ENCODE peak calls at places on chromosomes 7 and 10, in six cellular contexts. One of them, this sample, is unnamed.

GRCh38 chr10:26543567-26544306 is 105.6 kb downstream of the APBB1IP start:
- DNase-seq in RWPE1: no peak
- DNase-seq in sigmoid colon: no peak
- DNase-seq in thoracic aorta: no peak
- DNase-seq in fibroblast of lung: no peak
- DNase-seq in pancreas: no peak
- DNase-seq in this sample: no peak

GRCh38 chr7:116588225-116588624 is 63.4 kb downstream of the CAV1 start:
- DNase-seq in pancreas: no peak
- DNase-seq in fibroblast of lung: peak
- DNase-seq in thoracic aorta: no peak
- DNase-seq in sigmoid colon: no peak
- DNase-seq in RWPE1: no peak
- DNase-seq in this sample: no peak

GRCh38 chr10:106436123-106436740 is 728.3 kb downstream of the SORCS1 start:
- DNase-seq in fibroblast of lung: no peak
- DNase-seq in RWPE1: peak
- DNase-seq in thoracic aorta: no peak
- DNase-seq in pancreas: no peak
- DNase-seq in sigmoid colon: no peak
- DNase-seq in this sample: peak

GRCh38 chr7:155700847-155701246 is 56.4 kb downstream of the RBM33 start:
- DNase-seq in pancreas: no peak
- DNase-seq in fibroblast of lung: no peak
- DNase-seq in thoracic aorta: no peak
- DNase-seq in RWPE1: no peak
- DNase-seq in sigmoid colon: no peak
- DNase-seq in this sample: no peak

GRCh38 chr7:74083117-74083876 is at the start of gene LIMK1:
- DNase-seq in thoracic aorta: no peak
- DNase-seq in sigmoid colon: peak
- DNase-seq in pancreas: peak
- DNase-seq in fibroblast of lung: peak
- DNase-seq in RWPE1: peak
- DNase-seq in this sample: no peak

GRCh38 chr10:122189185-122189584 is 81.9 kb upstream of the BTBD16 start:
- DNase-seq in pancreas: no peak
- DNase-seq in thoracic aorta: no peak
- DNase-seq in RWPE1: no peak
- DNase-seq in fibroblast of lung: no peak
- DNase-seq in sigmoid colon: no peak
- DNase-seq in this sample: no peak

GRCh38 chr7:130895006-130895750 is 161.2 kb upstream of the KLF14 start:
- DNase-seq in fibroblast of lung: no peak
- DNase-seq in pancreas: no peak
- DNase-seq in RWPE1: no peak
- DNase-seq in thoracic aorta: no peak
- DNase-seq in sigmoid colon: no peak
- DNase-seq in this sample: no peak

GRCh38 chr7:155997431-155998327 is 185.4 kb upstream of the SHH start:
- DNase-seq in fibroblast of lung: no peak
- DNase-seq in sigmoid colon: no peak
- DNase-seq in pancreas: peak
- DNase-seq in RWPE1: no peak
- DNase-seq in thoracic aorta: no peak
- DNase-seq in this sample: no peak

GRCh38 chr7:43572516-43573049 is 10.3 kb upstream of the STK17A start:
- DNase-seq in pancreas: no peak
- DNase-seq in fibroblast of lung: peak
- DNase-seq in sigmoid colon: peak
- DNase-seq in thoracic aorta: no peak
- DNase-seq in RWPE1: peak
- DNase-seq in this sample: peak

GRCh38 chr10:75099952-75100763 is 11.3 kb upstream of the SAMD8 start:
- DNase-seq in pancreas: peak
- DNase-seq in sigmoid colon: peak
- DNase-seq in fibroblast of lung: peak
- DNase-seq in thoracic aorta: peak
- DNase-seq in RWPE1: peak
- DNase-seq in this sample: no peak

GRCh38 chr7:30564243-30564892 is 30.3 kb upstream of the GARS1 start:
- DNase-seq in pancreas: peak
- DNase-seq in thoracic aorta: peak
- DNase-seq in RWPE1: peak
- DNase-seq in sigmoid colon: peak
- DNase-seq in fibroblast of lung: peak
- DNase-seq in this sample: peak

GRCh38 chr10:24383681-24384106 is 174.8 kb downstream of the KIAA1217 start:
- DNase-seq in pancreas: peak
- DNase-seq in sigmoid colon: peak
- DNase-seq in thoracic aorta: peak
- DNase-seq in RWPE1: peak
- DNase-seq in fibroblast of lung: peak
- DNase-seq in this sample: peak

GRCh38 chr10:47206449-47207279 is 93.3 kb upstream of the GDF10 start:
- DNase-seq in fibroblast of lung: no peak
- DNase-seq in thoracic aorta: no peak
- DNase-seq in pancreas: no peak
- DNase-seq in sigmoid colon: no peak
- DNase-seq in RWPE1: no peak
- DNase-seq in this sample: no peak

GRCh38 chr7:55019329-55019690 is 493 bp downstream of the EGFR start:
- DNase-seq in RWPE1: peak
- DNase-seq in fibroblast of lung: peak
- DNase-seq in thoracic aorta: no peak
- DNase-seq in pancreas: peak
- DNase-seq in sigmoid colon: peak
- DNase-seq in this sample: no peak

GRCh38 chr7:55018361-55019328 is at the start of gene EGFR:
- DNase-seq in pancreas: peak
- DNase-seq in RWPE1: peak
- DNase-seq in fibroblast of lung: peak
- DNase-seq in sigmoid colon: peak
- DNase-seq in thoracic aorta: peak
- DNase-seq in this sample: no peak

GRCh38 chr7:55020481-55020871 is 1.7 kb downstream of the EGFR start:
- DNase-seq in sigmoid colon: peak
- DNase-seq in thoracic aorta: no peak
- DNase-seq in RWPE1: peak
- DNase-seq in pancreas: peak
- DNase-seq in fibroblast of lung: peak
- DNase-seq in this sample: peak

GRCh38 chr7:55021053-55021452 is 2.2 kb downstream of the EGFR start:
- DNase-seq in pancreas: no peak
- DNase-seq in thoracic aorta: no peak
- DNase-seq in sigmoid colon: no peak
- DNase-seq in fibroblast of lung: no peak
- DNase-seq in RWPE1: peak
- DNase-seq in this sample: no peak

DNA sequence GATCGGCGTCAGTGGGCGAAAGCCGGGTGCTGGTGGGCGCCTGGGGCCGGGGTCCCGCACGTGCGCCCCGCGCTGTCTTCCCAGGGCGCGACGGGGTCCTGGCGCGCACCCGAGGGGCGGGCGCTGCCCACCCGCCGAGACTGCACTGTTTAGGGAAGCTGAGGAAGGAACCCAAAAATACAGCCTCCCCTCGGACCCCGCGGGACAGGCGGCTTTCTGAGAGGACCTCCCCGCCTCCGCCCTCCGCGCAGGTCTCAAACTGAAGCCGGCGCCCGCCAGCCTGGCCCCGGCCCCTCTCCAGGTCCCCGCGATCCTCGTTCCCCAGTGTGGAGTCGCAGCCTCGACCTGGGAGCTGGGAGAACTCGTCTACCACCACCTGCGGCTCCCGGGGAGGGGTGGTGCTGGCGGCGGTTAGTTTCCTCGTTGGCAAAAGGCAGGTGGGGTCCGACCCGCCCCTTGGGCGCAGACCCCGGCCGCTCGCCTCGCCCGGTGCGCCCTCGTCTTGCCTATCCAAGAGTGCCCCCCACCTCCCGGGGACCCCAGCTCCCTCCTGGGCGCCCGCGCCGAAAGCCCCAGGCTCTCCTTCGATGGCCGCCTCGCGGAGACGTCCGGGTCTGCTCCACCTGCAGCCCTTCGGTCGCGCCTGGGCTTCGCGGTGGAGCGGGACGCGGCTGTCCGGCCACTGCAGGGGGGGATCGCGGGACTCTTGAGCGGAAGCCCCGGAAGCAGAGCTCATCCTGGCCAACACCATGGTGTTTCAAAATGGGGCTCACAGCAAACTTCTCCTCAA is 1.1 kb downstream of the EGFR start:
- DNase-seq in pancreas: peak
- DNase-seq in RWPE1: peak
- DNase-seq in sigmoid colon: peak
- DNase-seq in fibroblast of lung: no peak
- DNase-seq in thoracic aorta: no peak
- DNase-seq in this sample: no peak
- H3K27ac ChIP-seq in pancreas: peak
- H3K27ac ChIP-seq in RWPE1: peak
- H3K27ac ChIP-seq in sigmoid colon: peak
- H3K27ac ChIP-seq in fibroblast of lung: peak
- H3K27ac ChIP-seq in thoracic aorta: peak
- H3K27ac ChIP-seq in this sample: peak

GRCh38 chr10:60313589-60313952 is 76.1 kb downstream of the ANK3 start:
- DNase-seq in pancreas: no peak
- DNase-seq in sigmoid colon: no peak
- DNase-seq in thoracic aorta: no peak
- DNase-seq in RWPE1: no peak
- DNase-seq in fibroblast of lung: no peak
- DNase-seq in this sample: no peak
- H3K27ac ChIP-seq in pancreas: no peak
- H3K27ac ChIP-seq in sigmoid colon: no peak
- H3K27ac ChIP-seq in thoracic aorta: no peak
- H3K27ac ChIP-seq in RWPE1: no peak
- H3K27ac ChIP-seq in fibroblast of lung: peak
- H3K27ac ChIP-seq in this sample: peak

GRCh38 chr10:125062244-125063208 is 97.8 kb downstream of the CTBP2 start:
- DNase-seq in thoracic aorta: no peak
- DNase-seq in fibroblast of lung: peak
- DNase-seq in pancreas: no peak
- DNase-seq in sigmoid colon: no peak
- DNase-seq in RWPE1: no peak
- DNase-seq in this sample: no peak
- H3K27ac ChIP-seq in thoracic aorta: peak
- H3K27ac ChIP-seq in fibroblast of lung: peak
- H3K27ac ChIP-seq in pancreas: no peak
- H3K27ac ChIP-seq in sigmoid colon: peak
- H3K27ac ChIP-seq in RWPE1: peak
- H3K27ac ChIP-seq in this sample: peak

GRCh38 chr7:7567898-7568531 is 1.3 kb downstream of the MIOS start:
- DNase-seq in fibroblast of lung: no peak
- DNase-seq in sigmoid colon: no peak
- DNase-seq in pancreas: no peak
- DNase-seq in thoracic aorta: no peak
- DNase-seq in RWPE1: peak
- DNase-seq in this sample: no peak
- H3K27ac ChIP-seq in fibroblast of lung: no peak
- H3K27ac ChIP-seq in sigmoid colon: no peak
- H3K27ac ChIP-seq in pancreas: peak
- H3K27ac ChIP-seq in thoracic aorta: no peak
- H3K27ac ChIP-seq in RWPE1: no peak
- H3K27ac ChIP-seq in this sample: peak

DNA sequence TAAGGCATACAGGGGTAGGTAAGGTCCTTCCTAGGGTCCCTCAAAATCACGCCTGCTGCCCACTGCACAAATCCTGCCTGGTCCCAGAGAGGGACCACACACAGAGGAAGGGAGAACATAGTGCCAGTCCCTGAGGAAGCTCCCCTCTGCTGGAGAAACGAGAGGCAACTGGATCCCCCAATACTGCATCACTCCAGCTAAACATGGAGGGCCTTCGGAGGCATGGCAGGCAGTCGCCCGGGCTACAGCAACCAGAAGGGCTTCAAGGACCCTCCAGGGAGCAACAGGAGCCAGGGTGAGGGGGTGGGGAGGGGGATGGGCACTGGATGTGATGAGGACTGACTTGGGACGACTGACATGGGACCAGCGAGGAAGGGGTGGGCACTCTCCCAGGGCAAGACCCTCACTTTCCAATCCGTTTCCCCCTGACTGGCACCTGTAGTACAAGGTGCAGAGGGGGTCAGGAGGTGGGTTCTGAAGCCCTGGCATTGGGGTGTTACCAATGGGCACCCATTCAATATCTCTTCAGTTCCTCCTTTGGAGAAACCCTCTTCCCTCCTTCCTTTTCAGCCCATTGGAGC is 21.7 kb downstream of the DDIT4 start:
- DNase-seq in sigmoid colon: no peak
- DNase-seq in pancreas: no peak
- DNase-seq in thoracic aorta: no peak
- DNase-seq in fibroblast of lung: no peak
- DNase-seq in RWPE1: no peak
- DNase-seq in this sample: no peak
- H3K27ac ChIP-seq in sigmoid colon: no peak
- H3K27ac ChIP-seq in pancreas: no peak
- H3K27ac ChIP-seq in thoracic aorta: no peak
- H3K27ac ChIP-seq in fibroblast of lung: peak
- H3K27ac ChIP-seq in RWPE1: peak
- H3K27ac ChIP-seq in this sample: peak

DNA sequence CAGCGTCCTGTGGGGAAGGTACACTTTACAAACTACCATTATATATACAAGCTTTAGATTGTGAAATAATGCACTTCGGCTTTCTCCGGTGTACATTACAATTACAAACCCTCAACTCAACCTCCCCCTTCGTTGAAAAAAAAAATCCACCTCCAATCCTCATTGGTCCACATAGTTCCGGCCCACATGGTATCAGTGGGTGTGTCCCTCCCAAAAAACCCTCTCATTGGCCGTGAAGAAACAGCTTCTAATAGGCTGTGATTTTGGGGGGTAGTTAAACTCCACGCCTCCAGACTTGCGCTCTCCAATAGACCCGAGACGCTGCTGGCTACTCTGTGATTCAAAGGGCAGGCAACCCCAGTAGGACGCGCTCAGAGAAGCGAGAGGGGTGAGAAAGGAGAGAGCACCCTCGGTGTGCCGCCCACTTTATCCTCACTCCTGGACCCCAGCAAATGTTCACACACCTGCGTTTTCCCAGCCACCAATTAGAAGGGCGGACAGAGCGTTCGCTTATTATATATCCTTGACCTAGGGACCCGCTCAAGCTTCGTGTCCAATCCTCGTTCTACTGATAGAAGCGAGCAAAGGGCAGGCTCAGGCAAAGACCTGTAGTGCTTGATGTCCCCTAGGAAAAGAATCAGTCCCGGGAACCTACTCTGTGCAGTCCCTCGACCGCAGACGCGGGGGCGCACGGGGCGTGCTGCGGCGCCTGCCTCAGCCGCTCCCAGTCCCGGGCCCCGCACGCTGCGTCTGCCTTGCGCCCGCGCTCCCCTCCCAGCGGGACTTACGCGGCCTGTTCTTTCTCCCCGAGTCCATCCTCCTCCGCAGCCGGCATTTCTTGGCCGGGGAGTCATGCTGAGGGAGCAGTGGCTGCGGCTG is 991 bp downstream of the PANK1 start:
- DNase-seq in sigmoid colon: peak
- DNase-seq in thoracic aorta: peak
- DNase-seq in RWPE1: peak
- DNase-seq in pancreas: peak
- DNase-seq in fibroblast of lung: peak
- DNase-seq in this sample: peak
- H3K27ac ChIP-seq in sigmoid colon: peak
- H3K27ac ChIP-seq in thoracic aorta: peak
- H3K27ac ChIP-seq in RWPE1: peak
- H3K27ac ChIP-seq in pancreas: peak
- H3K27ac ChIP-seq in fibroblast of lung: peak
- H3K27ac ChIP-seq in this sample: peak